ENCODE peak calls at places on chromosomes 6 and 20, in four cellular contexts. F is fibroblast of lung, P is adrenal gland, Q is psoas muscle. Z is an unnamed sample. For H3K9me3 and H3K4me1, the result is how much of the 10 kb centered on the place peaks cover.

GRCh38 chr6:13581700-13582229 is 7.4 kb downstream of the SIRT5 start:
- DNase-seq in F (no peak), P (no peak), Q (no peak), Z (no peak)

GRCh38 chr6:54236984-54237383 is 71.3 kb upstream of the TINAG start:
- DNase-seq in F (no peak), P (no peak), Q (no peak), Z (no peak)

GRCh38 chr6:35248300-35248699 is 11.2 kb upstream of the ZNF76 start:
- DNase-seq in F (no peak), P (no peak), Q (no peak), Z (no peak)

GRCh38 chr6:153084393-153084792 is 46.7 kb downstream of the RGS17 start:
- DNase-seq in F (peak), P (no peak), Q (no peak), Z (no peak)

GRCh38 chr6:33249732-33250625 is 21.7 kb downstream of the VPS52 start:
- DNase-seq in F (peak), P (peak), Q (peak), Z (peak)

GRCh38 chr6:119333707-119334295 is 15.8 kb downstream of the MAN1A1 start:
- DNase-seq in F (no peak), P (no peak), Q (no peak), Z (no peak)

GRCh38 chr6:3915076-3915791 is 66.1 kb downstream of the FAM50B start:
- DNase-seq in F (no peak), P (no peak), Q (no peak), Z (no peak)

GRCh38 chr6:106165885-106166485 is 79.8 kb downstream of the PRDM1 start:
- DNase-seq in F (peak), P (no peak), Q (no peak), Z (no peak)

GRCh38 chr20:8272758-8273157 is 140.7 kb downstream of the PLCB1 start:
- DNase-seq in F (no peak), P (no peak), Q (no peak), Z (no peak)

GRCh38 chr20:49283703-49284625 is 6.1 kb upstream of the ZNFX1 start:
- DNase-seq in F (no peak), P (no peak), Q (no peak), Z (no peak)

GRCh38 chr6:141057761-141058160 is 1075.0 kb upstream of the GJE1 start:
- DNase-seq in F (no peak), P (no peak), Q (no peak), Z (no peak)

GRCh38 chr20:45347297-45347935 is 808 bp downstream of the SDC4 start:
- DNase-seq in F (no peak), P (peak), Q (peak), Z (no peak)

GRCh38 chr20:61768926-61769832 is 296.5 kb downstream of the TAF4 start:
- DNase-seq in F (no peak), P (no peak), Q (no peak), Z (no peak)

GRCh38 chr6:24935753-24936152 is at the start of gene RIPOR2:
- DNase-seq in F (no peak), P (no peak), Q (peak), Z (peak)

GRCh38 chr6:138446821-138447220 is 42.8 kb downstream of the HEBP2 start:
- DNase-seq in F (no peak), P (no peak), Q (no peak), Z (no peak)

GRCh38 chr20:652611-653109 is 340 bp downstream of the SRXN1 start:
- DNase-seq in F (peak), P (peak), Q (no peak), Z (peak)

GRCh38 chr6:90021701-90022100 is 127.4 kb downstream of the GJA10 start:
- DNase-seq in F (no peak), P (no peak), Q (no peak), Z (no peak)

GRCh38 chr6:139496654-139497343 is 122.4 kb upstream of the CITED2 start:
- DNase-seq in F (no peak), P (no peak), Q (no peak), Z (no peak)

GRCh38 chr6:26193467-26194328 is 106.5 kb downstream of the HFE start:
- DNase-seq in F (no peak), P (no peak), Q (no peak), Z (no peak)

GRCh38 chr20:11929947-11930346 is 12.3 kb downstream of the BTBD3 start:
- DNase-seq in F (no peak), P (no peak), Q (no peak), Z (no peak)

GRCh38 chr20:33563788-33564187 is 73.9 kb downstream of the CBFA2T2 start:
- DNase-seq in F (no peak), P (no peak), Q (no peak), Z (no peak)

GRCh38 chr20:19812056-19812455 is 54.0 kb downstream of the RIN2 start:
- DNase-seq in F (no peak), P (no peak), Q (no peak), Z (no peak)

GRCh38 chr6:34543421-34543820 is 12.7 kb downstream of the SPDEF start:
- DNase-seq in F (peak), P (no peak), Q (no peak), Z (no peak)

GRCh38 chr6:10322991-10323390 is 91.9 kb downstream of the TFAP2A start:
- DNase-seq in F (no peak), P (no peak), Q (no peak), Z (no peak)

GRCh38 chr6:156954781-156955180 is 177.6 kb downstream of the ARID1B start:
- DNase-seq in F (no peak), P (no peak), Q (no peak), Z (no peak)

GRCh38 chr6:44034391-44034861 is 92.8 kb downstream of the MRPL14 start:
- DNase-seq in F (no peak), P (peak), Q (no peak), Z (peak)

GRCh38 chr20:37917436-37917835 is 14.5 kb downstream of the VSTM2L start:
- DNase-seq in F (no peak), P (no peak), Q (no peak), Z (no peak)

GRCh38 chr6:144602523-144603180 is 317.5 kb downstream of the UTRN start:
- DNase-seq in F (no peak), P (no peak), Q (no peak), Z (no peak)

GRCh38 chr6:136609878-136610706 is 59.9 kb upstream of the MAP7 start:
- DNase-seq in F (peak), P (peak), Q (no peak), Z (peak)

GRCh38 chr20:26209171-26209941 is 512.7 kb upstream of the ZNF337 start:
- DNase-seq in F (no peak), P (no peak), Q (peak), Z (no peak)

GRCh38 chr6:51277471-51277870 is 458.8 kb downstream of the TFAP2B start:
- DNase-seq in F (no peak), P (no peak), Q (no peak), Z (no peak)

GRCh38 chr6:168388641-168389633 is 52.0 kb upstream of the SMOC2 start:
- DNase-seq in F (no peak), P (no peak), Q (no peak), Z (no peak)
- H3K9me3 ChIP-seq in F (under half), P (under half), Q (under half), Z (under half)

GRCh38 chr6:63927538-63927937 is 291.9 kb downstream of the PHF3 start:
- DNase-seq in F (peak), P (no peak), Q (no peak), Z (no peak)

GRCh38 chr6:63928613-63929012 is 293.0 kb downstream of the PHF3 start:
- DNase-seq in F (no peak), P (no peak), Q (no peak), Z (no peak)

GRCh38 chr6:63929111-63929510 is 293.5 kb downstream of the PHF3 start:
- DNase-seq in F (no peak), P (no peak), Q (no peak), Z (no peak)

GRCh38 chr6:63926950-63927349 is 291.3 kb downstream of the PHF3 start:
- DNase-seq in F (no peak), P (no peak), Q (no peak), Z (no peak)

DNA sequence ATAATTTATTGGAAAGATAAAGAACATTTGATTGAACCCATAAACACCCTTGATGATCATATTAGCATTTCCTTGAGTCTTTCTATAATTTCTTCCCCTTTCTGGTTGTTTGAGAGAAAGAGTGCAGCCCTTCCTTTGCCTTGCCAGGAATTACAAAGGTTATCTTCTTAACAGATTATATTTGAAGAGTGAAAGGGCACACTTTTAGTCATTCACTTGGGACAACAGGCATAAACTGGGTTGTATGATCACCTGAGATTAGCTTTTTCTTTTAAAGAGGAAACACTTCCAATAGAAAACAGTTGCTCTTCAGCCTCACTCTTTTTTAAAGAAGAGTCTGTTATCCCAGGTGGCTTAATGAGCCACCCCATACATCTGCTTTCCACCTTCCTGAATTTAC is 295.2 kb downstream of the PHF3 start:
- DNase-seq in F (no peak), P (no peak), Q (no peak), Z (no peak)
- H3K4me1 ChIP-seq in F (under half), P (under half), Q (under half), Z (under half)

GRCh38 chr20:4999788-5000187 is 1.5 kb downstream of the SLC23A2 start:
- DNase-seq in F (no peak), P (no peak), Q (no peak), Z (no peak)
- H3K4me3 ChIP-seq in F (no peak), P (no peak), Q (peak), Z (no peak)

GRCh38 chr20:51340451-51340840 is 202.1 kb downstream of the NFATC2 start:
- DNase-seq in F (no peak), P (no peak), Q (no peak), Z (no peak)

GRCh38 chr20:51339721-51340450 is 202.6 kb downstream of the NFATC2 start:
- DNase-seq in F (no peak), P (no peak), Q (no peak), Z (no peak)

GRCh38 chr20:51338692-51339440 is 203.7 kb downstream of the NFATC2 start:
- DNase-seq in F (peak), P (no peak), Q (no peak), Z (no peak)

GRCh38 chr20:51342510-51343236 is 199.8 kb downstream of the NFATC2 start:
- DNase-seq in F (no peak), P (no peak), Q (no peak), Z (no peak)

DNA sequence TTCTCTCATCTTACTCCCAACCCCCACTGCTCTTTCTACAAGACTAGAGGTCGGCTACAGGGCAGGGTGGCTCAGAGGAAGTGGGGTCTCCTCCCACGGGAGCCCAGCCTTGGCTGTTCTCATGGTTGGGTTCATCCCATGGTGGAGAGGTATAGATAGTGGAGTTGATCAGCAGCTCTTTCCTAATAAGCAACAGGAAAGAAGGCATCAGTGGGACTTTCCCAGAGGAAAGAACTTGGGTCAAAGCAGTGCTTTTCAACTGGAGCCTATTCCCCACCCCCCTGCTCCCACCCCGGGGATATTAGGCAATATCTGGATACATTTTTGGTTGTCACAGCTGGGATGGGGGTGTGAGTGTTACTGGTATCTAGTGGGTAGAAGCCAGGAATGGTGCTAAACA is 200.9 kb downstream of the NFATC2 start:
- DNase-seq in F (peak), P (no peak), Q (no peak), Z (no peak)
- H3K9me3 ChIP-seq in F (under half), P (under half), Q (under half), Z (under half)

DNA sequence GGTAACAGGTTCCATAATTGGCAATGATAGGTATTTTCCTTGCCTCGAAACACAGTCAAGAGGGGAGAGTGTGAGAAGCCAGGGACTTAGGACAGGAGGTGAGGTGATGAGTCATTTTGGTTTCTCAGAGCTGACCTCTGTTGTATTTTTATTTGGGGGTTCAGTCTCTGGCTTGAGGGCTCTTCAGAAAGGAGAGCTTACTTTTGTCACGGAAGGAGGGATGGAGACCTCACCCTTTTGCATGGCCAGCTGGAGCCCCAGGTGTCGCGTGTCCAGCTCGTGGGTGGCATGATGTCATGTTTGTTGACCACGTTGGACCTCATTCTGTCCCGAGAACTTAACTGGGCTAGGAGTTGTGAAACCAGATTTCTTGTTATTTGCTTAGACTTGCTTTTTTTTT is 293.9 kb downstream of the QKI start:
- DNase-seq in F (no peak), P (no peak), Q (no peak), Z (no peak)
- H3K4me1 ChIP-seq in F (under half), P (under half), Q (half or more), Z (under half)

GRCh38 chr20:4513720-4514119 is 208.0 kb upstream of the PRND start:
- DNase-seq in F (peak), P (no peak), Q (no peak), Z (no peak)
- H3K4me3 ChIP-seq in F (no peak), P (no peak), Q (no peak), Z (no peak)